ENCODE peak calls at places on chromosomes 16 and 17, in five cellular contexts. One of them, this sample, is unnamed. For H3K4me1, the result is how much of the 10 kb centered on the place peaks cover.

GRCh38 chr16:53434436-53435065 is at the start of gene RBL2:
- DNase-seq in pancreas: peak
- DNase-seq in A549: peak
- DNase-seq in BE2C: peak
- DNase-seq in prostate gland: peak
- DNase-seq in this sample: peak

GRCh38 chr16:56321159-56321558 is 104.2 kb downstream of the AMFR start:
- DNase-seq in BE2C: no peak
- DNase-seq in pancreas: no peak
- DNase-seq in prostate gland: no peak
- DNase-seq in A549: no peak
- DNase-seq in this sample: no peak

GRCh38 chr17:82332669-82333278 is 792 bp downstream of the SECTM1 start:
- DNase-seq in BE2C: peak
- DNase-seq in A549: peak
- DNase-seq in pancreas: peak
- DNase-seq in prostate gland: no peak
- DNase-seq in this sample: peak

GRCh38 chr17:51765558-51766145 is 392.9 kb downstream of the CA10 start:
- DNase-seq in A549: no peak
- DNase-seq in prostate gland: no peak
- DNase-seq in pancreas: no peak
- DNase-seq in BE2C: peak
- DNase-seq in this sample: no peak

GRCh38 chr17:48547839-48548686 is 3.2 kb upstream of the HOXB2 start:
- DNase-seq in pancreas: no peak
- DNase-seq in prostate gland: no peak
- DNase-seq in A549: no peak
- DNase-seq in BE2C: no peak
- DNase-seq in this sample: no peak

GRCh38 chr16:89822188-89823086 is 5.8 kb upstream of the SPIRE2 start:
- DNase-seq in pancreas: no peak
- DNase-seq in A549: no peak
- DNase-seq in prostate gland: no peak
- DNase-seq in BE2C: no peak
- DNase-seq in this sample: no peak

GRCh38 chr17:8057691-8058114 is 18.8 kb downstream of the ALOX15B start:
- DNase-seq in prostate gland: peak
- DNase-seq in BE2C: peak
- DNase-seq in A549: peak
- DNase-seq in pancreas: peak
- DNase-seq in this sample: no peak

GRCh38 chr16:53518550-53519416 is 15.8 kb upstream of the AKTIP start:
- DNase-seq in A549: no peak
- DNase-seq in BE2C: no peak
- DNase-seq in pancreas: no peak
- DNase-seq in prostate gland: no peak
- DNase-seq in this sample: peak

GRCh38 chr17:28499366-28499668 is 6.8 kb upstream of the FOXN1 start:
- DNase-seq in A549: no peak
- DNase-seq in prostate gland: no peak
- DNase-seq in BE2C: no peak
- DNase-seq in pancreas: no peak
- DNase-seq in this sample: no peak

GRCh38 chr16:17475104-17475503 is 4.3 kb upstream of the XYLT1 start:
- DNase-seq in A549: no peak
- DNase-seq in pancreas: no peak
- DNase-seq in prostate gland: no peak
- DNase-seq in BE2C: no peak
- DNase-seq in this sample: no peak

GRCh38 chr16:31508706-31509523 is 724 bp upstream of the RUSF1 start:
- DNase-seq in BE2C: no peak
- DNase-seq in prostate gland: no peak
- DNase-seq in pancreas: no peak
- DNase-seq in A549: no peak
- DNase-seq in this sample: no peak

GRCh38 chr17:1582374-1582773 is 19.8 kb upstream of the PITPNA start:
- DNase-seq in prostate gland: no peak
- DNase-seq in pancreas: no peak
- DNase-seq in A549: no peak
- DNase-seq in BE2C: no peak
- DNase-seq in this sample: no peak

GRCh38 chr16:6880263-6880662 is 452.4 kb upstream of the RBFOX1 start:
- DNase-seq in BE2C: no peak
- DNase-seq in A549: no peak
- DNase-seq in pancreas: no peak
- DNase-seq in prostate gland: no peak
- DNase-seq in this sample: no peak

GRCh38 chr16:70808371-70808770 is 7.4 kb upstream of the VAC14 start:
- DNase-seq in A549: no peak
- DNase-seq in BE2C: no peak
- DNase-seq in pancreas: no peak
- DNase-seq in prostate gland: no peak
- DNase-seq in this sample: no peak

GRCh38 chr17:31398381-31399275 is 7.2 kb downstream of the RAB11FIP4 start:
- DNase-seq in BE2C: no peak
- DNase-seq in prostate gland: no peak
- DNase-seq in pancreas: no peak
- DNase-seq in A549: no peak
- DNase-seq in this sample: no peak

GRCh38 chr16:89785523-89786155 is 30.8 kb downstream of the FANCA start:
- DNase-seq in prostate gland: no peak
- DNase-seq in pancreas: no peak
- DNase-seq in BE2C: no peak
- DNase-seq in A549: no peak
- DNase-seq in this sample: no peak

GRCh38 chr17:9729735-9730420 is 61.5 kb downstream of the DHRS7C start:
- DNase-seq in prostate gland: no peak
- DNase-seq in pancreas: no peak
- DNase-seq in BE2C: no peak
- DNase-seq in A549: peak
- DNase-seq in this sample: no peak

GRCh38 chr17:47286198-47286914 is 32.7 kb downstream of the ITGB3 start:
- DNase-seq in pancreas: no peak
- DNase-seq in prostate gland: no peak
- DNase-seq in BE2C: no peak
- DNase-seq in A549: no peak
- DNase-seq in this sample: no peak

GRCh38 chr17:27846042-27846655 is 45.8 kb upstream of the NOS2 start:
- DNase-seq in pancreas: no peak
- DNase-seq in prostate gland: no peak
- DNase-seq in A549: no peak
- DNase-seq in BE2C: no peak
- DNase-seq in this sample: no peak

GRCh38 chr17:17494499-17495447 is 1.4 kb downstream of the RASD1 start:
- DNase-seq in pancreas: peak
- DNase-seq in BE2C: peak
- DNase-seq in prostate gland: peak
- DNase-seq in A549: no peak
- DNase-seq in this sample: peak

GRCh38 chr16:20430948-20431347 is 20.4 kb upstream of the ACSM2A start:
- DNase-seq in A549: no peak
- DNase-seq in prostate gland: no peak
- DNase-seq in BE2C: no peak
- DNase-seq in pancreas: no peak
- DNase-seq in this sample: no peak

GRCh38 chr17:42659079-42659931 is at the start of gene TUBG2:
- DNase-seq in BE2C: peak
- DNase-seq in pancreas: peak
- DNase-seq in A549: peak
- DNase-seq in prostate gland: peak
- DNase-seq in this sample: peak

GRCh38 chr17:32020943-32021617 is 13.9 kb downstream of the LRRC37B start:
- DNase-seq in A549: no peak
- DNase-seq in BE2C: no peak
- DNase-seq in pancreas: no peak
- DNase-seq in prostate gland: no peak
- DNase-seq in this sample: no peak

GRCh38 chr17:79114455-79115301 is 40.1 kb downstream of the ENGASE start:
- DNase-seq in pancreas: peak
- DNase-seq in BE2C: peak
- DNase-seq in prostate gland: peak
- DNase-seq in A549: no peak
- DNase-seq in this sample: peak

GRCh38 chr16:81005644-81006471 is 827 bp downstream of the CMC2 start:
- DNase-seq in A549: no peak
- DNase-seq in prostate gland: no peak
- DNase-seq in pancreas: peak
- DNase-seq in BE2C: no peak
- DNase-seq in this sample: no peak

GRCh38 chr17:17723354-17724261 is 42.4 kb downstream of the RAI1 start:
- DNase-seq in BE2C: peak
- DNase-seq in A549: no peak
- DNase-seq in prostate gland: peak
- DNase-seq in pancreas: no peak
- DNase-seq in this sample: no peak

GRCh38 chr17:77948690-77949114 is 9.8 kb upstream of the TNRC6C start:
- DNase-seq in pancreas: no peak
- DNase-seq in A549: peak
- DNase-seq in prostate gland: no peak
- DNase-seq in BE2C: peak
- DNase-seq in this sample: no peak

DNA sequence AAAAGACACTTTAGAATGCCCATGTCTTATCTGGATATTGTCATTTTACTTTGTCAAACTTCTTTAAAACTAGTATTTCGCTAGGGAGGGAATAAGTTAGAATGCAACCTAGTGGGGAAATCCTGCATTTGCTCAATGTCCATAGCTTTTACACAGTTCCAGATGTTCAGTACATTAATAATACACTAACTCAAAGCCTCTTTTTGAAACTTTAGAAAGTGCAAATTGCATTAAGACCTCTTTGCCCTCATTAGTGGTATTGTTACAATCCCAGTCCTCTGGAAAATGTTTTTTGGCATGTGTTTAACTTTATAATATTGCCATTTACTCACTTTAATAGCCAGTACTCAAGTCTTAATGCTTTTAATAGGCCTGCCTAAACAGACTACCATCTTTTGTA is 106.8 kb downstream of the BRIP1 start:
- DNase-seq in pancreas: no peak
- DNase-seq in BE2C: no peak
- DNase-seq in prostate gland: no peak
- DNase-seq in A549: no peak
- DNase-seq in this sample: no peak
- TF ChIP-seq CTCF in pancreas: no peak
- TF ChIP-seq CTCF in BE2C: peak
- TF ChIP-seq CTCF in prostate gland: no peak
- TF ChIP-seq CTCF in A549: no peak
- TF ChIP-seq CTCF in this sample: no peak

GRCh38 chr17:40888321-40888720 is 3.3 kb upstream of the KRT20 start:
- DNase-seq in A549: no peak
- DNase-seq in pancreas: no peak
- DNase-seq in BE2C: no peak
- DNase-seq in prostate gland: no peak
- DNase-seq in this sample: no peak

GRCh38 chr17:40883031-40883430 is 2.0 kb downstream of the KRT20 start:
- DNase-seq in pancreas: no peak
- DNase-seq in BE2C: no peak
- DNase-seq in prostate gland: no peak
- DNase-seq in A549: no peak
- DNase-seq in this sample: no peak

GRCh38 chr17:40883960-40884359 is 1.1 kb downstream of the KRT20 start:
- DNase-seq in A549: no peak
- DNase-seq in BE2C: no peak
- DNase-seq in prostate gland: no peak
- DNase-seq in pancreas: no peak
- DNase-seq in this sample: no peak

GRCh38 chr17:40886090-40886489 is 1.0 kb upstream of the KRT20 start:
- DNase-seq in prostate gland: no peak
- DNase-seq in A549: no peak
- DNase-seq in pancreas: no peak
- DNase-seq in BE2C: no peak
- DNase-seq in this sample: no peak

DNA sequence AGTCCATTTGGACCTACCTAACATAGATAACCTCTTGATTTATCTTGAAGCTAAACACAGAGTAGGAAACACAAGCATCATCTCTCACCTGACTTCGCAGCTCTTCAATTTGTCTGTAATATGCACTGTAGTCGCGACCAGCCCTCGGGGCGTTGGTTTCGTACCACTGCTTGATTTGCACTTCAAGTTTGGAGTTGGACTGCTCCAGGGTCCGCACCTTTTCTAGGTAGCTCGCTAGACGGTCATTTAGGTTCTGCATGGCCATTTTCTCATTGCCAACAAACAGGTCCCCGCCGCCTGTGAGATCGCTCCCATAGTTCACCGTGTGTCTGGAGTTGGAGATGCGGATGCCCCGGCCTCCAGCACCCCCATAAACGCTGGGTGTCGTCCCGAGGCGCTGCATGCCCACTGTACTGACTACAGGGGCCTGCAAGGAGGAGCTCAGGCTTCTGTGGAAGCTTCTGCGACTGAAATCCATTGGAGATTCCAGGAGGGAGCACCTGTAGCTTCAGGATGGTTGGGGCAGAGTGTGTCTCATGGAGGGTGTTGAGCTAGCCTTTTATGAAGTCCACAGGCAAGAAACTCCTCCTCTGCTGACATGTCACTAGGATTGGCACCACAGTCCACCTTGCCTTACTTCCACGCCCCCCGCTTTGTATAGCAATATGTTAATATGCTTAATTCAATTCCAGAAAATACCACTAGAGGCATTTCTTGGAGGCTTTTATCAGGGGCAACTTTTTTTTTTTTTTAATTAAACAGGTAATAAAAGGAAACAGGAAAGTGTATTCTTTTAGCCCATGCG is at the start of gene KRT20:
- DNase-seq in pancreas: no peak
- DNase-seq in BE2C: no peak
- DNase-seq in prostate gland: no peak
- DNase-seq in A549: peak
- DNase-seq in this sample: no peak
- H3K4me3 ChIP-seq in pancreas: no peak
- H3K4me3 ChIP-seq in BE2C: no peak
- H3K4me3 ChIP-seq in prostate gland: no peak
- H3K4me3 ChIP-seq in A549: no peak
- H3K4me3 ChIP-seq in this sample: no peak

DNA sequence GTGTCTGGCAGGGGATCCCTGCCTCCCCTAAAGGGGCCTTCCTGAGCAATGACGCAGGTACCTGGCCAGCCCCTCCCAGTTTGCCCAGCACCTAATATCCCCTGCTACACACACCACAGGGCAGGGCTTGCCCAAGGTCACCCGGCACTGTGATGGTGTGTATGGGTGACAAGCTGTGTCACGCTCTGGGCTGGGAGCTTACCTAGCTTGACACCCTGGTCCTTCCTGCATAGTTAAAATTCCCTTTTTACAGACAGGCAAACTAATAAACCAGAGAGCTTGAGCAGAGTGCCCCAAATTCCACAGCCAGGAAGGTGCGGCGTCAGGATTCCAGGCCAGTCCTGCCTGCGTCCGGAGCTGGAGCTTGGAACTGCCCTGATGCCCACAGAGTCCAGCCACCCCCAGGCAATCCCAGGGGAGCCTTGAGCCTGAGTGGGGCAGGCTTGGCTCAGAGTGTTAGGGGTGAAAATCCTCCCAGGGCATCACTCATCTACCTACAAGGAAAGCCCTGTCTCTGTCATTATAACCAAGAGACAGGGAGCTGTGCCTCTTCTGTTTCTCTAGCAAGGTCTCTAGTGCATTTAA is 18.1 kb downstream of the MMP15 start:
- DNase-seq in pancreas: no peak
- DNase-seq in A549: no peak
- DNase-seq in BE2C: no peak
- DNase-seq in prostate gland: no peak
- DNase-seq in this sample: no peak
- H3K4me1 ChIP-seq in pancreas: under half
- H3K4me1 ChIP-seq in A549: under half
- H3K4me1 ChIP-seq in BE2C: under half
- H3K4me1 ChIP-seq in prostate gland: under half
- H3K4me1 ChIP-seq in this sample: under half

GRCh38 chr17:40561871-40562611 is 3.2 kb downstream of the CCR7 start:
- DNase-seq in prostate gland: no peak
- DNase-seq in pancreas: no peak
- DNase-seq in BE2C: no peak
- DNase-seq in A549: no peak
- DNase-seq in this sample: no peak
- TF ChIP-seq CTCF in prostate gland: no peak
- TF ChIP-seq CTCF in pancreas: no peak
- TF ChIP-seq CTCF in BE2C: no peak
- TF ChIP-seq CTCF in A549: no peak
- TF ChIP-seq CTCF in this sample: no peak

This sample was measured in lung.